ENCODE peak calls at places on chromosomes 7 and 10, in six cellular contexts. S is PC-9, B is WTC11, L is kidney epithelial cell, E is AG09319, Y is colonic mucosa. T is an unnamed sample.

GRCh38 chr7:70726951-70727378 is 405.0 kb upstream of the GALNT17 start:
- DNase-seq in S (no peak), B (no peak), L (no peak), E (no peak), Y (no peak), T (no peak)

GRCh38 chr7:27174077-27175004 is at the start of gene HOXA10:
- DNase-seq in S (no peak), B (no peak), L (no peak), E (no peak), Y (peak; percentile 78), T (no peak)

GRCh38 chr10:74650613-74651012 is 175.8 kb upstream of the KAT6B start:
- DNase-seq in S (no peak), B (no peak), L (no peak), E (no peak), Y (no peak), T (no peak)

GRCh38 chr10:51462076-51462779 is 237.2 kb downstream of the CSTF2T start:
- DNase-seq in S (no peak), B (no peak), L (no peak), E (no peak), Y (no peak), T (no peak)

GRCh38 chr10:44985175-44985681 is 6.6 kb upstream of the DEPP1 start:
- DNase-seq in S (no peak), B (no peak), L (no peak), E (no peak), Y (no peak), T (no peak)

GRCh38 chr10:18501198-18501597 is 150.2 kb downstream of the NSUN6 start:
- DNase-seq in S (no peak), B (no peak), L (peak; percentile 43), E (peak; percentile 3), Y (no peak), T (no peak)

GRCh38 chr7:14424675-14425074 is 435.2 kb upstream of the ETV1 start:
- DNase-seq in S (no peak), B (no peak), L (no peak), E (no peak), Y (no peak), T (no peak)

GRCh38 chr7:138890782-138891445 is 90.3 kb downstream of the KIAA1549 start:
- DNase-seq in S (peak; percentile 92), B (no peak), L (no peak), E (peak; percentile 75), Y (no peak), T (no peak)

GRCh38 chr7:74306737-74307469 is 17.7 kb downstream of the CLIP2 start:
- DNase-seq in S (no peak), B (no peak), L (peak; percentile 55), E (peak; percentile 27), Y (peak; percentile 38), T (peak; percentile 70)

GRCh38 chr7:74203157-74203556 is 6.6 kb upstream of the LAT2 start:
- DNase-seq in S (peak; percentile 37), B (no peak), L (no peak), E (no peak), Y (peak; percentile 48), T (no peak)

GRCh38 chr7:69591805-69592204 is 6.5 kb upstream of the AUTS2 start:
- DNase-seq in S (no peak), B (no peak), L (no peak), E (no peak), Y (no peak), T (no peak)

GRCh38 chr10:79159785-79160184 is 91.0 kb downstream of the ZMIZ1 start:
- DNase-seq in S (no peak), B (no peak), L (no peak), E (no peak), Y (no peak), T (peak; percentile 78)

GRCh38 chr7:137289101-137289500 is 54.4 kb downstream of the PTN start:
- DNase-seq in S (no peak), B (no peak), L (no peak), E (no peak), Y (no peak), T (no peak)

GRCh38 chr10:68725016-68725415 is 4.0 kb downstream of the CCAR1 start:
- DNase-seq in S (no peak), B (no peak), L (no peak), E (no peak), Y (no peak), T (no peak)

GRCh38 chr10:58382489-58382995 is 2.7 kb upstream of the TFAM start:
- DNase-seq in S (no peak), B (no peak), L (no peak), E (no peak), Y (no peak), T (no peak)

GRCh38 chr10:118594392-118595063 is 920 bp downstream of the PRLHR start:
- DNase-seq in S (no peak), B (peak; percentile 94), L (no peak), E (no peak), Y (peak; percentile 22), T (peak; percentile 26)

GRCh38 chr7:32077806-32078205 is 7.6 kb upstream of the PDE1C start:
- DNase-seq in S (no peak), B (no peak), L (no peak), E (no peak), Y (no peak), T (no peak)

GRCh38 chr10:72254891-72255568 is 18.7 kb upstream of the DDIT4 start:
- DNase-seq in S (peak; percentile 59), B (peak; percentile 78), L (no peak), E (no peak), Y (peak; percentile 82), T (peak; percentile 90)

GRCh38 chr10:3886191-3886590 is 101.2 kb upstream of the KLF6 start:
- DNase-seq in S (no peak), B (peak; percentile 67), L (no peak), E (no peak), Y (no peak), T (peak; percentile 69)

GRCh38 chr7:105024734-105025133 is 10.7 kb downstream of the KMT2E start:
- DNase-seq in S (no peak), B (no peak), L (no peak), E (no peak), Y (no peak), T (no peak)

GRCh38 chr7:74993121-74993520 is 28.6 kb downstream of the CASTOR2 start:
- DNase-seq in S (no peak), B (no peak), L (no peak), E (no peak), Y (no peak), T (no peak)

GRCh38 chr10:22339761-22340361 is 5.4 kb upstream of the SPAG6 start:
- DNase-seq in S (no peak), B (no peak), L (no peak), E (no peak), Y (no peak), T (no peak)

GRCh38 chr10:129626309-129626708 is 159.3 kb downstream of the MGMT start:
- DNase-seq in S (no peak), B (peak; percentile 27), L (no peak), E (no peak), Y (no peak), T (no peak)

GRCh38 chr10:112678581-112678980 is 231.6 kb downstream of the VTI1A start:
- DNase-seq in S (no peak), B (no peak), L (no peak), E (no peak), Y (no peak), T (no peak)

GRCh38 chr10:101494650-101495049 is 93.4 kb downstream of the POLL start:
- DNase-seq in S (no peak), B (no peak), L (no peak), E (no peak), Y (no peak), T (no peak)

GRCh38 chr10:4902571-4903011 is 60.6 kb upstream of the AKR1C1 start:
- DNase-seq in S (no peak), B (no peak), L (no peak), E (no peak), Y (no peak), T (no peak)

GRCh38 chr10:100043344-100043743 is 33.6 kb upstream of the DNMBP start:
- DNase-seq in S (peak; percentile 34), B (no peak), L (no peak), E (no peak), Y (no peak), T (no peak)
- TF ChIP-seq CTCF in S (no peak), B (no peak), L (no peak), E (no peak), Y (no peak), T (no peak)

GRCh38 chr10:47379901-47380300 is 4.2 kb downstream of the ZNF488 start:
- DNase-seq in S (no peak), B (no peak), L (no peak), E (no peak), Y (peak; percentile 14), T (no peak)

GRCh38 chr10:47381427-47382379 is 2.4 kb downstream of the ZNF488 start:
- DNase-seq in S (no peak), B (no peak), L (no peak), E (no peak), Y (peak; percentile 17), T (no peak)

GRCh38 chr10:47380341-47381215 is 3.5 kb downstream of the ZNF488 start:
- DNase-seq in S (no peak), B (no peak), L (no peak), E (no peak), Y (peak; percentile 54), T (no peak)

GRCh38 chr10:47383254-47384147 is 592 bp downstream of the ZNF488 start:
- DNase-seq in S (peak; percentile 71), B (peak; percentile 76), L (no peak), E (no peak), Y (peak; percentile 58), T (no peak)

GRCh38 chr10:47384148-47384921 is at the start of gene ZNF488:
- DNase-seq in S (peak; percentile 97), B (peak; percentile 83), L (peak; percentile 32), E (peak; percentile 39), Y (peak; percentile 92), T (peak; percentile 78)
- TF ChIP-seq CTCF in S (no peak), B (no peak), L (no peak), E (no peak), Y (no peak), T (no peak)

GRCh38 chr7:116249969-116250553 is 39.7 kb downstream of the TES start:
- DNase-seq in S (no peak), B (peak; percentile 32), L (no peak), E (no peak), Y (no peak), T (no peak)
- TF ChIP-seq CTCF in S (peak; percentile 50), B (peak; percentile 42), L (peak; percentile 45), E (peak; percentile 45), Y (no peak), T (peak; percentile 40)

GRCh38 chr7:1593091-1593866 is 23.4 kb upstream of the PSMG3 start:
- DNase-seq in S (peak; percentile 29), B (no peak), L (no peak), E (no peak), Y (no peak), T (no peak)
- TF ChIP-seq CTCF in S (peak; percentile 57), B (no peak), L (peak; percentile 24), E (peak; percentile 29), Y (no peak), T (no peak)

GRCh38 chr7:2661096-2661449 is 26.9 kb upstream of the AMZ1 start:
- DNase-seq in S (no peak), B (no peak), L (no peak), E (no peak), Y (no peak), T (no peak)
- TF ChIP-seq CTCF in S (peak; percentile 2), B (no peak), L (no peak), E (no peak), Y (no peak), T (no peak)

T was measured in heart right ventricle.